ENCODE peak calls at places on chromosomes 6 and 20, in five cellular contexts. U is AG09319; K is stimulated activated CD8-positive, alpha-beta memory T cell treated with anti-CD3 and anti-CD28 coated beads, Interleukin-2, amount 100 ng/mL, for 1 hour; J is NCI-H2081; T is kidney tubule cell. I is an unnamed sample.

GRCh38 chr20:15146948-15147347 is 809.5 kb upstream of the FLRT3 start:
- DNase-seq in T (no peak), J (peak; percentile 1), K (no peak), U (no peak), I (no peak)

GRCh38 chr6:158923801-158924498 is 76.1 kb downstream of the RSPH3 start:
- DNase-seq in U (no peak), K (no peak), T (no peak), J (no peak), I (no peak)

GRCh38 chr6:169452869-169453186 is 199.2 kb upstream of the THBS2 start:
- DNase-seq in T (no peak), K (no peak), J (no peak), U (no peak), I (no peak)

GRCh38 chr6:37938909-37939308 is 119.4 kb downstream of the ZFAND3 start:
- DNase-seq in U (no peak), J (no peak), T (no peak), K (no peak), I (no peak)

GRCh38 chr20:38170914-38171300 is 5.8 kb upstream of the TGM2 start:
- DNase-seq in K (no peak), T (no peak), U (no peak), J (no peak), I (no peak)

GRCh38 chr20:18712116-18712515 is 101.5 kb upstream of the SCP2D1 start:
- DNase-seq in J (no peak), U (no peak), T (no peak), K (no peak), I (no peak)

GRCh38 chr6:90127589-90127988 is 169.1 kb downstream of the BACH2 start:
- DNase-seq in J (no peak), U (no peak), K (no peak), T (no peak), I (peak; percentile 27)

GRCh38 chr6:112636650-112637260 is 289.6 kb downstream of the RFPL4B start:
- DNase-seq in J (no peak), K (no peak), U (no peak), T (peak; percentile 71), I (no peak)